ENCODE peak calls at places on chromosome 15, in eight cellular contexts. A is GM23248, Z is aorta, L is mammary epithelial cell, M is right atrium auricular region, R is choroid plexus epithelial cell, N is testis, J is brain microvascular endothelial cell. Y is an unnamed sample.

GRCh38 chr15:33851079-33851478 is 117.2 kb upstream of the CHRM5 start:
- DNase-seq in A (no peak), Z (no peak), L (no peak), M (no peak), R (no peak), N (no peak), J (no peak), Y (no peak)

GRCh38 chr15:39181901-39182300 is 399.0 kb upstream of the THBS1 start:
- DNase-seq in A (peak; percentile 52), Z (no peak), L (no peak), M (no peak), R (no peak), N (no peak), J (no peak), Y (no peak)

GRCh38 chr15:89244512-89244869 is 712 bp downstream of the FANCI start:
- DNase-seq in A (no peak), Z (no peak), L (no peak), M (no peak), R (peak; percentile 18), N (no peak), J (no peak), Y (no peak)

GRCh38 chr15:99433026-99433756 is 132.6 kb upstream of the MEF2A start:
- DNase-seq in A (peak; percentile 47), Z (peak; percentile 46), L (peak; percentile 68), M (no peak), R (no peak), N (no peak), J (no peak), Y (no peak)

GRCh38 chr15:78396976-78397375 is 41.0 kb upstream of the IREB2 start:
- DNase-seq in A (peak; percentile 70), Z (peak; percentile 59), L (no peak), M (no peak), R (peak; percentile 47), N (no peak), J (no peak), Y (no peak)

GRCh38 chr15:82922737-82923136 is 29.8 kb downstream of the HOMER2 start:
- DNase-seq in A (no peak), Z (no peak), L (no peak), M (no peak), R (no peak), N (no peak), J (no peak), Y (no peak)

GRCh38 chr15:98546325-98546724 is 102.0 kb upstream of the IGF1R start:
- DNase-seq in A (no peak), Z (no peak), L (no peak), M (no peak), R (no peak), N (peak; percentile 32), J (no peak), Y (no peak)

GRCh38 chr15:59746777-59747176 is 57.7 kb upstream of the BNIP2 start:
- DNase-seq in A (no peak), Z (no peak), L (no peak), M (no peak), R (no peak), N (no peak), J (no peak), Y (no peak)

GRCh38 chr15:60396964-60397771 is 618 bp downstream of the ANXA2 start:
- DNase-seq in A (peak; percentile 95), Z (peak; percentile 83), L (peak; percentile 77), M (peak; percentile 88), R (peak; percentile 71), N (peak; percentile 64), J (peak; percentile 67), Y (no peak)

GRCh38 chr15:99305761-99306505 is 54.7 kb downstream of the LRRC28 start:
- DNase-seq in A (peak; percentile 22), Z (peak; percentile 87), L (peak; percentile 68), M (peak; percentile 65), R (peak; percentile 88), N (no peak), J (peak; percentile 57), Y (peak; percentile 98)

DNA sequence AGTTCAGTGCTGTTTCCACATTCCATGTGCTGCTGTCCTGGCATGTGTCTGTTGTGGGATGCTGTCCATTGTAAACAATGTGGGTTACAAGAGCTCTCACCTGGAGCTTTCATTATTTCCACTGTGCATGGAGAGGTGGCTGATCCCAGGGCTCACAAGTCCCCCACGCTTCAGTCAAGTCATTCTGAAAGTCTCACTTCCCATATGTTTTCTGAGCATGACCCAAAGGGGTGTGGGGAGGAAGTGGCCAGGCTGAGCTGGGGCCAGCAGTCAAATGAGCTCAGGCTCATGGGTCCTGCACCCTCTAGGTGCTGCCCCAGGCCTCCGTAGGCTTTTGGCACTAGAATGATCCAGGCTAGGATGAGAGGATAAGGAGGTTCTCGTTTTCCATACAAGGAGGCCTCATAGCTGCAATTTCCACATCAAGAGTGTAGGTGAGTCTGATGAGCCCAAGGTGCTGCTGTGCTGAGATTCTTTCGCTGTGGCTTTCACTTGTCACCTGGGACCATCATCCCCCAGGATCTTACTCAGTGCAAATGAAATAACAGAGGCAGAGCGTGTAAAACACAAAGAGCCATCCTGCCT is 22.0 kb downstream of the STARD5 start:
- DNase-seq in A (no peak), Z (peak; percentile 76), L (no peak), M (no peak), R (no peak), N (no peak), J (no peak), Y (no peak)
- H3K4me3 ChIP-seq in A (no peak overlapping the region), Z (no peak overlapping the region), L (no peak overlapping the region), M (no peak overlapping the region), R (no peak overlapping the region), N (no peak overlapping the region), J (no peak overlapping the region), Y (no peak overlapping the region)

GRCh38 chr15:43511012-43511885 is 6.2 kb upstream of the MAP1A start:
- DNase-seq in A (peak; percentile 28), Z (no peak), L (no peak), M (peak; percentile 55), R (peak; percentile 31), N (peak; percentile 66), J (no peak), Y (no peak)

GRCh38 chr15:43508421-43508820 is 9.0 kb upstream of the MAP1A start:
- DNase-seq in A (no peak), Z (no peak), L (no peak), M (peak; percentile 13), R (no peak), N (no peak), J (no peak), Y (no peak)

GRCh38 chr15:43509923-43510229 is 7.5 kb upstream of the MAP1A start:
- DNase-seq in A (peak; percentile 63), Z (no peak), L (no peak), M (no peak), R (no peak), N (no peak), J (no peak), Y (no peak)

GRCh38 chr15:43510230-43511011 is 7.0 kb upstream of the MAP1A start:
- DNase-seq in A (peak; percentile 100), Z (peak; percentile 100), L (peak; percentile 96), M (peak; percentile 99), R (peak; percentile 100), N (peak; percentile 99), J (peak; percentile 98), Y (peak; percentile 94)

GRCh38 chr15:43509002-43509922 is 8.1 kb upstream of the MAP1A start:
- DNase-seq in A (peak; percentile 74), Z (no peak), L (no peak), M (peak; percentile 59), R (peak; percentile 62), N (peak; percentile 80), J (no peak), Y (no peak)
- H3K4me3 ChIP-seq in A (peak overlapping the region; percentile 86), Z (no peak overlapping the region), L (no peak overlapping the region), M (peak overlapping the region; percentile 60), R (peak overlapping the region; percentile 64), N (peak overlapping the region; percentile 70), J (peak overlapping the region; percentile 15), Y (peak overlapping the region; percentile 64)

GRCh38 chr15:56608993-56609392 is 124.3 kb downstream of the ZNF280D start:
- DNase-seq in A (no peak), Z (no peak), L (no peak), M (no peak), R (no peak), N (no peak), J (no peak), Y (no peak)
- H3K4me3 ChIP-seq in A (no peak overlapping the region), Z (no peak overlapping the region), L (no peak overlapping the region), M (no peak overlapping the region), R (no peak overlapping the region), N (no peak overlapping the region), J (no peak overlapping the region), Y (no peak overlapping the region)

GRCh38 chr15:64780600-64781156 is 5.3 kb upstream of the RBPMS2 start:
- DNase-seq in A (no peak), Z (no peak), L (no peak), M (no peak), R (no peak), N (no peak), J (no peak), Y (no peak)
- H3K4me3 ChIP-seq in A (no peak overlapping the region), Z (no peak overlapping the region), L (no peak overlapping the region), M (no peak overlapping the region), R (no peak overlapping the region), N (no peak overlapping the region), J (no peak overlapping the region), Y (no peak overlapping the region)

GRCh38 chr15:64846246-64846645 is 4.5 kb downstream of the PLEKHO2 start:
- DNase-seq in A (no peak), Z (no peak), L (no peak), M (no peak), R (no peak), N (no peak), J (no peak), Y (no peak)

GRCh38 chr15:64845826-64846225 is 4.1 kb downstream of the PLEKHO2 start:
- DNase-seq in A (no peak), Z (peak; percentile 50), L (no peak), M (no peak), R (no peak), N (no peak), J (no peak), Y (no peak)

GRCh38 chr15:64847016-64847415 is 5.3 kb downstream of the PLEKHO2 start:
- DNase-seq in A (no peak), Z (peak; percentile 12), L (peak; percentile 57), M (no peak), R (no peak), N (no peak), J (no peak), Y (no peak)

GRCh38 chr15:64847448-64847847 is 5.7 kb downstream of the PLEKHO2 start:
- DNase-seq in A (no peak), Z (peak; percentile 16), L (no peak), M (no peak), R (no peak), N (no peak), J (no peak), Y (no peak)

GRCh38 chr15:64847876-64848716 is 6.4 kb downstream of the PLEKHO2 start:
- DNase-seq in A (no peak), Z (peak; percentile 30), L (no peak), M (no peak), R (no peak), N (no peak), J (no peak), Y (no peak)
- H3K4me3 ChIP-seq in A (no peak overlapping the region), Z (no peak overlapping the region), L (no peak overlapping the region), M (no peak overlapping the region), R (no peak overlapping the region), N (no peak overlapping the region), J (no peak overlapping the region), Y (no peak overlapping the region)

GRCh38 chr15:57553526-57553925 is 38.2 kb upstream of the MYZAP start:
- DNase-seq in A (no peak), Z (no peak), L (no peak), M (no peak), R (no peak), N (no peak), J (no peak), Y (no peak)
- H3K4me3 ChIP-seq in A (no peak overlapping the region), Z (no peak overlapping the region), L (no peak overlapping the region), M (no peak overlapping the region), R (no peak overlapping the region), N (no peak overlapping the region), J (no peak overlapping the region), Y (no peak overlapping the region)

Y was measured in retinal pigment epithelial cell.